ENCODE peak calls at places on chromosomes 2 and 18, in six cellular contexts. V is A172; X is endothelial cell; J is cerebellar nuclear complex; Y is fibroblast of the conjunctiva; A is effector memory CD8-positive, alpha-beta T cell. B is an unnamed sample.

GRCh38 chr18:48829443-48830149 is 121.2 kb downstream of the SMAD7 start:
- DNase-seq in V (no peak), X (no peak), J (no peak), Y (no peak), A (no peak), B (no peak)

GRCh38 chr2:12727085-12727484 is 10.3 kb downstream of the TRIB2 start:
- DNase-seq in V (no peak), X (no peak), J (no peak), Y (no peak), A (no peak), B (no peak)

GRCh38 chr2:33104052-33104623 is 157.4 kb downstream of the LTBP1 start:
- DNase-seq in V (peak), X (no peak), J (no peak), Y (no peak), A (no peak), B (no peak)

GRCh38 chr2:85308951-85309555 is 18.7 kb downstream of the TGOLN2 start:
- DNase-seq in V (peak), X (no peak), J (peak), Y (no peak), A (no peak), B (no peak)

GRCh38 chr2:49988301-49988700 is 834.0 kb upstream of the FSHR start:
- DNase-seq in V (no peak), X (no peak), J (no peak), Y (no peak), A (no peak), B (no peak)

GRCh38 chr2:16069663-16069932 is 129.2 kb downstream of the MYCN start:
- DNase-seq in V (no peak), X (no peak), J (no peak), Y (no peak), A (no peak), B (no peak)

GRCh38 chr18:55300469-55301195 is 287.4 kb downstream of the TCF4 start:
- DNase-seq in V (no peak), X (no peak), J (no peak), Y (peak), A (no peak), B (no peak)

GRCh38 chr2:156466739-156467405 is 30.7 kb downstream of the GPD2 start:
- DNase-seq in V (no peak), X (no peak), J (no peak), Y (peak), A (no peak), B (no peak)

GRCh38 chr2:168849610-168850009 is 40.6 kb downstream of the SPC25 start:
- DNase-seq in V (peak), X (peak), J (no peak), Y (peak), A (no peak), B (no peak)

GRCh38 chr2:218345491-218346176 is 11.0 kb upstream of the CATIP start:
- DNase-seq in V (no peak), X (no peak), J (no peak), Y (no peak), A (no peak), B (no peak)

GRCh38 chr2:134344954-134345697 is 91.3 kb downstream of the MGAT5 start:
- DNase-seq in V (no peak), X (no peak), J (no peak), Y (no peak), A (no peak), B (no peak)

GRCh38 chr2:146246017-146246733 is 1598.7 kb upstream of the ACVR2A start:
- DNase-seq in V (peak), X (no peak), J (no peak), Y (peak), A (no peak), B (no peak)

GRCh38 chr2:31020713-31021112 is 117.5 kb downstream of the GALNT14 start:
- DNase-seq in V (no peak), X (no peak), J (no peak), Y (no peak), A (no peak), B (no peak)

GRCh38 chr18:9987931-9988330 is 74.1 kb downstream of the VAPA start:
- DNase-seq in V (no peak), X (no peak), J (no peak), Y (no peak), A (no peak), B (no peak)

GRCh38 chr18:32478317-32478716 is 7.6 kb upstream of the GAREM1 start:
- DNase-seq in V (no peak), X (no peak), J (no peak), Y (no peak), A (no peak), B (no peak)

GRCh38 chr2:113324684-113325160 is 46.0 kb upstream of the PAX8 start:
- DNase-seq in V (peak), X (peak), J (no peak), Y (peak), A (no peak), B (peak)

GRCh38 chr2:176752295-176752694 is 460.3 kb upstream of the HNRNPA3 start:
- DNase-seq in V (no peak), X (no peak), J (no peak), Y (no peak), A (no peak), B (no peak)

GRCh38 chr2:62704654-62705006 is 883 bp upstream of the EHBP1 start:
- DNase-seq in V (no peak), X (no peak), J (no peak), Y (no peak), A (no peak), B (no peak)

GRCh38 chr2:216765810-216766259 is 70.5 kb upstream of the IGFBP5 start:
- DNase-seq in V (no peak), X (peak), J (no peak), Y (no peak), A (no peak), B (no peak)

GRCh38 chr2:121071058-121071504 is 213.9 kb downstream of the TFCP2L1 start:
- DNase-seq in V (peak), X (peak), J (no peak), Y (no peak), A (no peak), B (peak)

GRCh38 chr2:126145752-126146151 is 510.2 kb upstream of the GYPC start:
- DNase-seq in V (no peak), X (no peak), J (no peak), Y (no peak), A (no peak), B (no peak)

GRCh38 chr18:12254137-12254819 is at the start of gene CIDEA:
- DNase-seq in V (no peak), X (peak), J (no peak), Y (no peak), A (no peak), B (no peak)

GRCh38 chr2:65491381-65491903 is 59.0 kb upstream of the SPRED2 start:
- DNase-seq in V (peak), X (no peak), J (no peak), Y (no peak), A (no peak), B (no peak)

B was measured in 8988T.